ENCODE peak calls at places on chromosomes 16 and 17, in ten cellular contexts. One of them, this sample, is unnamed.
A peak's percentile ranks its signal among the peaks of the same experiment; 100 is the strongest.

GRCh38 chr17:38509772-38510423 is 81.6 kb downstream of the ARHGAP23 start:
- DNase-seq in right lobe of liver: no peak
- DNase-seq in lung: no peak
- DNase-seq in left cardiac atrium: peak; percentile 44
- DNase-seq in endothelial cell of umbilical vein: peak; percentile 30
- DNase-seq in NCI-H1092: no peak
- DNase-seq in GM12865: no peak
- DNase-seq in naive thymus-derived CD4-positive, alpha-beta T cell: no peak
- DNase-seq in GM23248: no peak
- DNase-seq in AG09309: no peak
- DNase-seq in this sample: no peak

GRCh38 chr16:14301150-14302030 is 230.3 kb downstream of the MRTFB start:
- DNase-seq in right lobe of liver: no peak
- DNase-seq in lung: no peak
- DNase-seq in left cardiac atrium: peak; percentile 43
- DNase-seq in endothelial cell of umbilical vein: peak; percentile 12
- DNase-seq in NCI-H1092: no peak
- DNase-seq in GM12865: peak; percentile 57
- DNase-seq in naive thymus-derived CD4-positive, alpha-beta T cell: no peak
- DNase-seq in GM23248: peak; percentile 68
- DNase-seq in AG09309: no peak
- DNase-seq in this sample: no peak

GRCh38 chr16:4790871-4791270 is 2.7 kb upstream of the SEPTIN12 start:
- DNase-seq in right lobe of liver: no peak
- DNase-seq in lung: no peak
- DNase-seq in left cardiac atrium: no peak
- DNase-seq in endothelial cell of umbilical vein: no peak
- DNase-seq in NCI-H1092: no peak
- DNase-seq in GM12865: no peak
- DNase-seq in naive thymus-derived CD4-positive, alpha-beta T cell: no peak
- DNase-seq in GM23248: no peak
- DNase-seq in AG09309: no peak
- DNase-seq in this sample: no peak

GRCh38 chr16:21614896-21615295 is 15.5 kb downstream of the METTL9 start:
- DNase-seq in right lobe of liver: no peak
- DNase-seq in lung: no peak
- DNase-seq in left cardiac atrium: no peak
- DNase-seq in endothelial cell of umbilical vein: no peak
- DNase-seq in NCI-H1092: no peak
- DNase-seq in GM12865: no peak
- DNase-seq in naive thymus-derived CD4-positive, alpha-beta T cell: no peak
- DNase-seq in GM23248: no peak
- DNase-seq in AG09309: no peak
- DNase-seq in this sample: no peak

GRCh38 chr16:66224186-66224585 is 142.3 kb upstream of the CDH5 start:
- DNase-seq in right lobe of liver: no peak
- DNase-seq in lung: no peak
- DNase-seq in left cardiac atrium: no peak
- DNase-seq in endothelial cell of umbilical vein: no peak
- DNase-seq in NCI-H1092: no peak
- DNase-seq in GM12865: no peak
- DNase-seq in naive thymus-derived CD4-positive, alpha-beta T cell: no peak
- DNase-seq in GM23248: no peak
- DNase-seq in AG09309: no peak
- DNase-seq in this sample: no peak

GRCh38 chr16:11129378-11129781 is 126.6 kb downstream of the SOCS1 start:
- DNase-seq in right lobe of liver: no peak
- DNase-seq in lung: no peak
- DNase-seq in left cardiac atrium: no peak
- DNase-seq in endothelial cell of umbilical vein: no peak
- DNase-seq in NCI-H1092: no peak
- DNase-seq in GM12865: no peak
- DNase-seq in naive thymus-derived CD4-positive, alpha-beta T cell: no peak
- DNase-seq in GM23248: peak; percentile 61
- DNase-seq in AG09309: no peak
- DNase-seq in this sample: no peak

GRCh38 chr16:1779741-1780676 is 2.4 kb downstream of the SPSB3 start:
- DNase-seq in right lobe of liver: peak; percentile 85
- DNase-seq in lung: no peak
- DNase-seq in left cardiac atrium: peak; percentile 29
- DNase-seq in endothelial cell of umbilical vein: no peak
- DNase-seq in NCI-H1092: no peak
- DNase-seq in GM12865: no peak
- DNase-seq in naive thymus-derived CD4-positive, alpha-beta T cell: no peak
- DNase-seq in GM23248: no peak
- DNase-seq in AG09309: no peak
- DNase-seq in this sample: no peak

GRCh38 chr17:76437467-76438402 is 15.2 kb downstream of the UBE2O start:
- DNase-seq in right lobe of liver: no peak
- DNase-seq in lung: no peak
- DNase-seq in left cardiac atrium: no peak
- DNase-seq in endothelial cell of umbilical vein: no peak
- DNase-seq in NCI-H1092: no peak
- DNase-seq in GM12865: no peak
- DNase-seq in naive thymus-derived CD4-positive, alpha-beta T cell: no peak
- DNase-seq in GM23248: no peak
- DNase-seq in AG09309: no peak
- DNase-seq in this sample: no peak

GRCh38 chr17:59838196-59838911 is 54.4 kb downstream of the TUBD1 start:
- DNase-seq in right lobe of liver: no peak
- DNase-seq in lung: peak; percentile 33
- DNase-seq in left cardiac atrium: no peak
- DNase-seq in endothelial cell of umbilical vein: peak; percentile 50
- DNase-seq in NCI-H1092: no peak
- DNase-seq in GM12865: peak; percentile 81
- DNase-seq in naive thymus-derived CD4-positive, alpha-beta T cell: peak; percentile 10
- DNase-seq in GM23248: peak; percentile 52
- DNase-seq in AG09309: no peak
- DNase-seq in this sample: peak; percentile 17

GRCh38 chr17:41500131-41500911 is 5.1 kb downstream of the KRT13 start:
- DNase-seq in right lobe of liver: no peak
- DNase-seq in lung: no peak
- DNase-seq in left cardiac atrium: no peak
- DNase-seq in endothelial cell of umbilical vein: peak; percentile 47
- DNase-seq in NCI-H1092: no peak
- DNase-seq in GM12865: no peak
- DNase-seq in naive thymus-derived CD4-positive, alpha-beta T cell: no peak
- DNase-seq in GM23248: peak; percentile 86
- DNase-seq in AG09309: no peak
- DNase-seq in this sample: no peak

GRCh38 chr16:79334127-79334526 is 266.4 kb downstream of the MAF start:
- DNase-seq in right lobe of liver: no peak
- DNase-seq in lung: no peak
- DNase-seq in left cardiac atrium: no peak
- DNase-seq in endothelial cell of umbilical vein: no peak
- DNase-seq in NCI-H1092: no peak
- DNase-seq in GM12865: no peak
- DNase-seq in naive thymus-derived CD4-positive, alpha-beta T cell: peak; percentile 2
- DNase-seq in GM23248: no peak
- DNase-seq in AG09309: no peak
- DNase-seq in this sample: peak; percentile 9

GRCh38 chr17:48613862-48614694 is 1.0 kb downstream of the HOXB8 start:
- DNase-seq in right lobe of liver: no peak
- DNase-seq in lung: no peak
- DNase-seq in left cardiac atrium: no peak
- DNase-seq in endothelial cell of umbilical vein: peak; percentile 60
- DNase-seq in NCI-H1092: no peak
- DNase-seq in GM12865: no peak
- DNase-seq in naive thymus-derived CD4-positive, alpha-beta T cell: no peak
- DNase-seq in GM23248: peak; percentile 36
- DNase-seq in AG09309: no peak
- DNase-seq in this sample: no peak

GRCh38 chr16:868846-869822 is 68.6 kb upstream of the GNG13 start:
- DNase-seq in right lobe of liver: peak; percentile 10
- DNase-seq in lung: no peak
- DNase-seq in left cardiac atrium: peak; percentile 18
- DNase-seq in endothelial cell of umbilical vein: no peak
- DNase-seq in NCI-H1092: no peak
- DNase-seq in GM12865: no peak
- DNase-seq in naive thymus-derived CD4-positive, alpha-beta T cell: no peak
- DNase-seq in GM23248: no peak
- DNase-seq in AG09309: no peak
- DNase-seq in this sample: no peak

GRCh38 chr16:17475104-17475503 is 4.3 kb upstream of the XYLT1 start:
- DNase-seq in right lobe of liver: no peak
- DNase-seq in lung: no peak
- DNase-seq in left cardiac atrium: no peak
- DNase-seq in endothelial cell of umbilical vein: no peak
- DNase-seq in NCI-H1092: no peak
- DNase-seq in GM12865: no peak
- DNase-seq in naive thymus-derived CD4-positive, alpha-beta T cell: no peak
- DNase-seq in GM23248: no peak
- DNase-seq in AG09309: no peak
- DNase-seq in this sample: no peak

GRCh38 chr16:66936462-66936861 is 1.1 kb downstream of the CES2 start:
- DNase-seq in right lobe of liver: no peak
- DNase-seq in lung: no peak
- DNase-seq in left cardiac atrium: no peak
- DNase-seq in endothelial cell of umbilical vein: no peak
- DNase-seq in NCI-H1092: no peak
- DNase-seq in GM12865: no peak
- DNase-seq in naive thymus-derived CD4-positive, alpha-beta T cell: no peak
- DNase-seq in GM23248: no peak
- DNase-seq in AG09309: no peak
- DNase-seq in this sample: no peak

GRCh38 chr17:42748906-42749798 is 4.3 kb upstream of the EZH1 start:
- DNase-seq in right lobe of liver: no peak
- DNase-seq in lung: no peak
- DNase-seq in left cardiac atrium: no peak
- DNase-seq in endothelial cell of umbilical vein: no peak
- DNase-seq in NCI-H1092: no peak
- DNase-seq in GM12865: no peak
- DNase-seq in naive thymus-derived CD4-positive, alpha-beta T cell: no peak
- DNase-seq in GM23248: no peak
- DNase-seq in AG09309: no peak
- DNase-seq in this sample: no peak